ENCODE peak calls at places on chromosomes 12 and 14, in four cellular contexts. Y is GM23338, O is OCI-LY7, L is hepatocyte. M is an unnamed sample.

GRCh38 chr12:22919883-22920282 is 294.9 kb downstream of the ETNK1 start:
- DNase-seq in Y (no peak), O (no peak), L (peak; percentile 31), M (no peak)

GRCh38 chr14:72651715-72652114 is 242.2 kb downstream of the DPF3 start:
- DNase-seq in O (no peak), Y (no peak), L (no peak), M (no peak)

GRCh38 chr12:106519587-106519986 is 63.2 kb upstream of the RFX4 start:
- DNase-seq in O (no peak), L (peak; percentile 32), Y (no peak), M (no peak)

GRCh38 chr12:3003593-3003992 is 44.4 kb downstream of the TEAD4 start:
- DNase-seq in Y (peak; percentile 39), O (no peak), L (no peak), M (no peak)

GRCh38 chr14:24858684-24859083 is 191.3 kb downstream of the STXBP6 start:
- DNase-seq in L (no peak), O (no peak), Y (no peak), M (no peak)

GRCh38 chr12:92502417-92503028 is 200.3 kb upstream of the PLEKHG7 start:
- DNase-seq in L (peak; percentile 12), O (peak; percentile 69), Y (no peak), M (no peak)

GRCh38 chr12:26124491-26125450 is at the start of gene BHLHE41:
- DNase-seq in L (peak; percentile 78), O (no peak), Y (peak; percentile 93), M (peak; percentile 76)

GRCh38 chr12:97960225-97960624 is 497.6 kb downstream of the RMST start:
- DNase-seq in L (no peak), O (no peak), Y (peak; percentile 28), M (peak; percentile 10)

GRCh38 chr14:36973806-36974442 is 198.5 kb downstream of the SLC25A21 start:
- DNase-seq in L (no peak), Y (no peak), O (no peak), M (no peak)

GRCh38 chr12:34119366-34119765 is 97.1 kb downstream of the ALG10 start:
- DNase-seq in L (no peak), O (no peak), Y (no peak), M (no peak)

GRCh38 chr14:28783593-28784143 is 17.1 kb downstream of the FOXG1 start:
- DNase-seq in O (no peak), Y (no peak), L (no peak), M (no peak)

GRCh38 chr12:130444081-130444480 is 106.4 kb downstream of the PIWIL1 start:
- DNase-seq in Y (no peak), O (no peak), L (no peak), M (no peak)

GRCh38 chr14:103998027-103998426 is 55.7 kb upstream of the RD3L start:
- DNase-seq in Y (no peak), L (no peak), O (no peak), M (no peak)
- TF ChIP-seq CTCF in Y (no peak), L (no peak), O (no peak), M (no peak)

GRCh38 chr12:76706099-76706498 is 57.8 kb upstream of the ZDHHC17 start:
- DNase-seq in Y (no peak), O (peak; percentile 4), L (no peak), M (no peak)

GRCh38 chr12:76711241-76711640 is 52.7 kb upstream of the ZDHHC17 start:
- DNase-seq in L (no peak), O (no peak), Y (no peak), M (no peak)

GRCh38 chr12:76704693-76705092 is 59.2 kb upstream of the ZDHHC17 start:
- DNase-seq in O (no peak), L (no peak), Y (no peak), M (no peak)

GRCh38 chr12:76708291-76708690 is 55.6 kb upstream of the ZDHHC17 start:
- DNase-seq in Y (no peak), L (no peak), O (no peak), M (no peak)

GRCh38 chr12:76706761-76707160 is 57.2 kb upstream of the ZDHHC17 start:
- DNase-seq in O (no peak), L (no peak), Y (no peak), M (no peak)
- H3K4me1 ChIP-seq in O (peaks cover 3% of the 10 kb centered on the region), L (peaks cover 3% of the 10 kb centered on the region), Y (no peaks in the 10 kb centered on the region), M (no peaks in the 10 kb centered on the region)

DNA sequence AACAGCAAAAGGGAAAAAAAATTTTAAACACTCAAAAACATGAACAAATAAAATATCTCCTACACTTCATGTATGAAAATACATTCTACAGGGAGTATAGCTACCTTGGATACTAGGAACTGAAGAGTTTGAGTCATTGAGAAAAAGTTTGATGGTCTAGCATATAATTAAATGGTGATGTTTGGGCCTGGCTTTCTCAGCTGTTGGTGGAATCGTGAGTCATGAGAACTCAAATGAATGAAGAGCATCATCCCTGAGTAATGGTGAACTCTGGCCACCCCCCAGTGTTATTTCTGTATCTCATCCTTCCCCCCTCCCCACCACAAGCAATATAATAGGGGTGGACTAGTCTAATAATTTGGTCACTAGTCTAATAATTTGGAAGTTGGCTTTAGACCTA is 6.7 kb upstream of the SLC6A15 start:
- DNase-seq in Y (no peak), O (no peak), L (no peak), M (no peak)
- H3K79me2 ChIP-seq in Y (no peaks in the 10 kb centered on the region), O (no peaks in the 10 kb centered on the region), L (no peaks in the 10 kb centered on the region), M (no peaks in the 10 kb centered on the region)

DNA sequence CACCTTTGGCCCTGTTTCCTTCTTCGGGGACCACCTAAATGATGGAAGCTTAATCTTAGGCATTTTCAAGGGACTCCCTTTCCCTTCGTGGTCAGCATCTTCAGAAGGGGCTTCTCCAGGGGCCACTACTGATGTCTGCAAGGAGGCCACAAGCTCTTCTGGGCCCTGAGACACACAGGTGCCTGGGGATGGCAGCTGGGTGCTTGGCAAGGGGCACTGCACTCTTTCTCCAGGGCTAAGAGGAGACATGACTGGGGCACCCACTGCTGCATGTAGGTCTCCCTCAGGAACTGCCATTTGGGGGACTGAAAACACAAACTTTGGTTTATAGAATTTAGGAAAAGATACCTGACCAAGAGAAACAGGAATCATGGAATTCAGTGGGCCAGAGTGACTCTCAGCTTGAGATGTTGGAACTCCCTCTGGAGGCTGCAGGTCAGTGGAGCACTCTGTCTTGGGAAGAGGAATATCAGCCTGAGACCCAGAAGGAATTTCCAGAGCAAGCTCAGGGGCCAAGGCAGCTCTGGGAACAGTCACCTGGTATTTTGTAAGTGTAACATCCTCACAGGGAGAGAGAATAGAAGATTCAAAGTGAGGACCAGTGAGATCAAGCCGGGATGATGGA is 16.0 kb downstream of the PLD4 start:
- DNase-seq in L (no peak), O (no peak), Y (peak; percentile 28), M (peak; percentile 32)
- TF ChIP-seq CTCF in L (peak; percentile 35), O (peak; percentile 41), Y (peak; percentile 30), M (peak; percentile 39)

GRCh38 chr12:851913-852312 is 97.6 kb downstream of the RAD52 start:
- DNase-seq in O (no peak), Y (no peak), L (peak; percentile 17), M (no peak)
- H3K4me1 ChIP-seq in O (no peaks in the 10 kb centered on the region), Y (no peaks in the 10 kb centered on the region), L (peaks cover 4% of the 10 kb centered on the region), M (no peaks in the 10 kb centered on the region)

DNA sequence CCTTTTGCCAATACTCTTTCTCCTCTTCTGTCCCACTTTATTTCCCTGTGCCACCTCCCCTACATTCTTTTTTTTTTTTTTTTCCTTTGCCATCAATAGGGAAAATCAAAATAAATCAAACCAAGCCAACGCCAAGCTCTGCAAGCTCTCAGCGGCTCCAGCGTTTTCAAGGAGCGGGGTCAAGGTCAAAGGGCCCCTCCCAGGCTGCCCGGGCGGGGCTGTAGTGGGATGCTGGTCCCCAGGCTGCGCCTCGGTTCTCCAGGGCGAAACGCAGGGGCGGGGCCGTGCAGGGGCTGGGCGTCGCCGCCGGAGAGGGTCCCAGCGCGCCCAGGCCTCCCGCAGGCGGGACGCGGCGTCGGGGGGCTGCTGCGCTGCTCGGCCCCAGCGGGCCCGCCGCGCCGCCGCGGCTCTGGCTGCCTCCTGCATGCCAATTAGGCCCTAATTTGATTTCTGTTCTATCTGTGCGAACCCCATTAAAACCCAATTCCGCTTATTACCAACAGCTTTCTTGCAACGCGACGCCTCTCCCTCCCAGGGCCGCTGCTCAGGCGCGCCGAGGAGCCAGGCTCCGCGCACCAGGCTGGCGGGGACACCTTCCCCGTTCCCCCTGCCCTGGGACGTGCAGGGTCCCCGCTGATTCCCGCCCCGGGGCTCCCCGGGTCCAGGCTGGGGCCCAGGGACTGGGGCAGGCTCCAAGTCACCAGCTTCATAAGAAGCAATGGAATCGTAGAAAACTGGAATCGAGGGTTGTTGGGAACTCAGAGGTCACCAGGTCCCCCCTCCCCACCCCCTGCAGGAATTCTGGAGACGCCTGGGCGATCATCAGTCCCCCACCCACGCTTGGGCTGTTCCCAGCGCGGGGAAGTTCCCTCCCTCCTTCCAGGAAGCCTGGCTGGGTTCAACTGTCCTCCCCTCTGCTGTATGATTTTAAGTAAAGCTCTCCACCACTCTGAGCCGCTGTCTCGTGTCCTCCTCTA is 50.7 kb upstream of the MAP1LC3B2 start:
- DNase-seq in Y (peak; percentile 79), L (no peak), O (no peak), M (peak; percentile 74)
- H3K79me2 ChIP-seq in Y (no peaks in the 10 kb centered on the region), L (no peaks in the 10 kb centered on the region), O (no peaks in the 10 kb centered on the region), M (no peaks in the 10 kb centered on the region)

M was measured in neural progenitor cell.